ENCODE peak calls at places on chromosomes 4 and X, in six cellular contexts. U is HFF-Myc, D is AG04449, J is aorta, F is cardiac fibroblast, S is OCI-LY7. H is an unnamed sample.

GRCh38 chr4:681736-682451 is 7.1 kb downstream of the SLC49A3 start:
- DNase-seq in U (no peak), D (no peak), J (peak; percentile 58), F (no peak), S (no peak), H (peak; percentile 46)

GRCh38 chrX:103407776-103408175 is 31.4 kb downstream of the BEX3 start:
- DNase-seq in U (no peak), D (no peak), J (no peak), F (no peak), S (no peak), H (no peak)

GRCh38 chr4:168615294-168615693 is 118.4 kb downstream of the PALLD start:
- DNase-seq in U (no peak), D (peak; percentile 79), J (no peak), F (peak; percentile 74), S (no peak), H (no peak)

GRCh38 chrX:47030339-47030738 is 47.9 kb upstream of the RGN start:
- DNase-seq in U (peak; percentile 20), D (peak; percentile 19), J (no peak), F (peak; percentile 77), S (peak; percentile 73), H (peak; percentile 54)

GRCh38 chr4:74970577-74970976 is 37.7 kb downstream of the PARM1 start:
- DNase-seq in U (no peak), D (no peak), J (no peak), F (no peak), S (no peak), H (no peak)

GRCh38 chr4:38105475-38105874 is 145.3 kb downstream of the PTTG2 start:
- DNase-seq in U (no peak), D (no peak), J (no peak), F (no peak), S (no peak), H (no peak)

GRCh38 chrX:34332336-34332735 is 200.2 kb upstream of the FAM47A start:
- DNase-seq in U (no peak), D (no peak), J (no peak), F (peak; percentile 0), S (no peak), H (no peak)

GRCh38 chr4:122666527-122667245 is 45.8 kb upstream of the IL21 start:
- DNase-seq in U (peak; percentile 88), D (peak; percentile 89), J (no peak), F (peak; percentile 89), S (no peak), H (no peak)

GRCh38 chr4:22090655-22091350 is 142.2 kb upstream of the KCNIP4 start:
- DNase-seq in U (no peak), D (no peak), J (no peak), F (peak; percentile 24), S (no peak), H (no peak)

GRCh38 chrX:56233682-56234081 is 1.5 kb downstream of the KLF8 start:
- DNase-seq in U (no peak), D (no peak), J (peak; percentile 76), F (peak; percentile 5), S (no peak), H (no peak)

GRCh38 chr4:7270121-7270520 is 77.8 kb downstream of the SORCS2 start:
- DNase-seq in U (no peak), D (no peak), J (no peak), F (no peak), S (no peak), H (no peak)

GRCh38 chr4:113468165-113469022 is 293.1 kb downstream of the CAMK2D start:
- DNase-seq in U (peak; percentile 97), D (peak; percentile 99), J (peak; percentile 91), F (peak; percentile 100), S (no peak), H (no peak)

GRCh38 chrX:81337805-81338204 is 135.9 kb downstream of the SH3BGRL start:
- DNase-seq in U (no peak), D (no peak), J (no peak), F (no peak), S (no peak), H (no peak)

GRCh38 chrX:15678339-15678738 is 13.7 kb upstream of the CLTRN start:
- DNase-seq in U (no peak), D (no peak), J (no peak), F (peak; percentile 5), S (no peak), H (no peak)

GRCh38 chrX:19555236-19555635 is 39.9 kb upstream of the MAP3K15 start:
- DNase-seq in U (no peak), D (no peak), J (no peak), F (no peak), S (no peak), H (no peak)

GRCh38 chrX:68084765-68085164 is 348.5 kb downstream of the OPHN1 start:
- DNase-seq in U (peak; percentile 4), D (no peak), J (no peak), F (peak; percentile 61), S (no peak), H (no peak)

GRCh38 chrX:121858867-121859647 is 811.6 kb downstream of the GLUD2 start:
- DNase-seq in U (no peak), D (no peak), J (no peak), F (no peak), S (no peak), H (no peak)

GRCh38 chr4:6755088-6755753 is 27.3 kb upstream of the KIAA0232 start:
- DNase-seq in U (no peak), D (no peak), J (no peak), F (no peak), S (no peak), H (no peak)

GRCh38 chrX:39736219-39737211 is 361.2 kb downstream of the BCOR start:
- DNase-seq in U (no peak), D (no peak), J (peak; percentile 92), F (peak; percentile 94), S (no peak), H (no peak)

GRCh38 chrX:151694121-151694520 is 1.1 kb upstream of the PRRG3 start:
- DNase-seq in U (no peak), D (no peak), J (no peak), F (no peak), S (no peak), H (no peak)

GRCh38 chr4:102244878-102245535 is 100.3 kb downstream of the SLC39A8 start:
- DNase-seq in U (no peak), D (no peak), J (no peak), F (no peak), S (no peak), H (no peak)

GRCh38 chr4:170875868-170876267 is 786.1 kb upstream of the AADAT start:
- DNase-seq in U (no peak), D (no peak), J (no peak), F (no peak), S (no peak), H (no peak)

DNA sequence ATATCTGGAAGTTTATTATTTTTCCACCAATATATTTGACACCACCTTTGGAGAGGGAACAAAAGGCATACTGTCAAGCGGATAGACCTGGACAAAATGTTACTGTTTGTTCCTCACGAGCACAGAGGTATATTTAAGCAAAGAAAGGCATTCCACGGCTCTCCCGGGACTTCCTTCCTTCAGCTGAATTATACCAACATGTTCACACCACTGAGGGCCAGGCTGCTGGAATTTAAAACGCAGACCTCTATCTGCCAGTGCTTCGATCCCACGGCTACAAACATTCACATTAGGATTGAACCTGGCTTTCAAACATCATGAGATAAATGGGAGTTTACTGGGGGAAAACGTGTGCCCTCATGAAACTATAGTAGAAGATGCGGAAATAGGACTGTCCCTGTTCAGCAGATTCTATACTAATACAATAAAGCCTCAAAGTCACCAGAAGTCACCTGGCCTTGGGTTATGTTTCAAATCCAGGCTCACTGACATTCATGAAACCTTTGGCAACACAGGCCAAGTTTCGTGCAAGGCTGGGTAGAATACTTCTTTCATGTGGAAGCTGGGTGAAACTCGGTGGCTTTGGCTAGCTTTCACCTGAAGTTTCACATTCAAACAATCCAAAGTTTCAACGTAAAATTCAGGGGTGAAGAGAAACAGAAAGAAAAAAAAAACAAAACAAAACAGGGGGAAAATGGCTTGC is 39.5 kb downstream of the SORBS2 start:
- DNase-seq in U (no peak), D (no peak), J (no peak), F (no peak), S (no peak), H (no peak)
- H3K4me3 ChIP-seq in U (no peak overlapping the region), D (no peak overlapping the region), J (peak overlapping the region; percentile 49), F (no peak overlapping the region), S (no peak overlapping the region), H (no peak overlapping the region)

DNA sequence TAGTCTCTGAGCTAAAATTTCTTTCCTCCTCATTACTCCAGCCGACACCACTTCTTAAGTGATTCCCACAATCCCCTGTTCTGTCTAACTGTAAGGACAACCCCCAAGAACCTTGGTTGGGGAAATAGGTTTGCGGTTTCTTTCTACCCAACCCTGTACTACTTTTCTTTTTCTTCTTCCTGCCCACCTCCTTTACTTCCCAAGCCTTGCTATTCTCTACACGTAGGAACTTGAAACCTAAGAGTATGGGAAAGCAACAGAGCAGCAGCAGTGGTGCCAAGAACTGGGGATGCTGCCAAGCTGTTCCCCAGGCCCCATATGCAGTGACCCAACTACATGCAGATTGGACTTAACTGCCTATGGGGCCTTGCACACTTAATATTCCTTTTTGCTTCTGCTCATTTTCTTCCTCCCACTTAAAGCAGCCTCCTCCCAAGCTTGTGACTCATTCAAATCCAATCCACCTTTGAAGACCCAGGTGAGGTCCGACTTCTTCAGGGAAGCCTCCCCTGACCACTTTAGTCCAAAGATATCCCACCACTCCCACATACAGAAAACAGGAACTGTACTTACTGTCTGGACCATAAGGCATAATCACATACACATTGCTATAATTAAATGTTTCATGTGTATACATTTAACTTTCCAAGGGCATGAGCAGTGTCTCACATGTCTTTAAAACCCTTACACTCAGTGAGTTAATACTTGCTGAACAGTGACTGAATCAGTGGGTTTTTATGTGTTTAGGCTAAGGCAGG is 1.7 kb downstream of the FAM120C start:
- DNase-seq in U (no peak), D (no peak), J (no peak), F (peak; percentile 54), S (no peak), H (peak; percentile 51)
- H3K4me3 ChIP-seq in U (peak overlapping the region; percentile 56), D (peak overlapping the region; percentile 65), J (peak overlapping the region; percentile 12), F (peak overlapping the region; percentile 65), S (peak overlapping the region; percentile 96), H (peak overlapping the region; percentile 71)

GRCh38 chrX:14496674-14497073 is 32.7 kb upstream of the GLRA2 start:
- DNase-seq in U (no peak), D (no peak), J (no peak), F (no peak), S (no peak), H (no peak)
- H3K4me3 ChIP-seq in U (no peak overlapping the region), D (no peak overlapping the region), J (peak overlapping the region; percentile 59), F (no peak overlapping the region), S (no peak overlapping the region), H (no peak overlapping the region)

GRCh38 chrX:33204889-33205288 is 6.5 kb downstream of the DMD start:
- DNase-seq in U (no peak), D (no peak), J (no peak), F (peak; percentile 53), S (no peak), H (no peak)

GRCh38 chrX:33205321-33205720 is 6.0 kb downstream of the DMD start:
- DNase-seq in U (no peak), D (no peak), J (no peak), F (no peak), S (no peak), H (no peak)

GRCh38 chrX:33211356-33212254 is at the start of gene DMD:
- DNase-seq in U (no peak), D (peak; percentile 21), J (peak; percentile 53), F (peak; percentile 93), S (no peak), H (no peak)

GRCh38 chrX:33207056-33207455 is 4.3 kb downstream of the DMD start:
- DNase-seq in U (no peak), D (no peak), J (no peak), F (peak; percentile 53), S (no peak), H (no peak)

GRCh38 chrX:33210156-33210555 is 1.2 kb downstream of the DMD start:
- DNase-seq in U (no peak), D (no peak), J (no peak), F (no peak), S (no peak), H (no peak)
- H3K4me3 ChIP-seq in U (no peak overlapping the region), D (peak overlapping the region; percentile 40), J (peak overlapping the region; percentile 87), F (peak overlapping the region; percentile 51), S (no peak overlapping the region), H (no peak overlapping the region)